ENCODE peak calls at places on chromosomes 3 and 15, in seven cellular contexts. J, M, G, A, V, P and I are unnamed samples.

GRCh38 chr15:100191161-100191560 is 150.6 kb downstream of the ADAMTS17 start:
- DNase-seq in J (peak), M (no peak), G (peak), A (no peak), V (no peak), P (no peak), I (no peak)

GRCh38 chr15:80660114-80660513 is 35.0 kb upstream of the ABHD17C start:
- DNase-seq in J (no peak), M (no peak), G (no peak), A (no peak), V (peak), P (no peak), I (no peak)

GRCh38 chr3:183148056-183148455 is 14.5 kb downstream of the LAMP3 start:
- DNase-seq in J (no peak), M (no peak), G (no peak), A (no peak), V (no peak), P (no peak), I (no peak)

GRCh38 chr3:155712008-155712407 is 32.9 kb downstream of the PLCH1 start:
- DNase-seq in J (no peak), M (peak), G (no peak), A (no peak), V (no peak), P (no peak), I (no peak)

GRCh38 chr3:106635271-106635670 is 742.0 kb upstream of the CCDC54 start:
- DNase-seq in J (no peak), M (no peak), G (no peak), A (no peak), V (no peak), P (no peak), I (no peak)

GRCh38 chr15:90225047-90225446 is 8.7 kb downstream of the CIB1 start:
- DNase-seq in J (no peak), M (no peak), G (no peak), A (no peak), V (no peak), P (no peak), I (no peak)

GRCh38 chr3:54345976-54346375 is 223.6 kb downstream of the CACNA2D3 start:
- DNase-seq in J (no peak), M (no peak), G (no peak), A (no peak), V (no peak), P (no peak), I (no peak)

GRCh38 chr15:97875513-97876285 is 84.8 kb upstream of the ARRDC4 start:
- DNase-seq in J (no peak), M (no peak), G (no peak), A (peak), V (peak), P (peak), I (no peak)

GRCh38 chr3:67362686-67363085 is 291.7 kb downstream of the SUCLG2 start:
- DNase-seq in J (no peak), M (no peak), G (no peak), A (no peak), V (no peak), P (no peak), I (no peak)

GRCh38 chr3:70981252-70981933 is 602.1 kb downstream of the FOXP1 start:
- DNase-seq in J (no peak), M (no peak), G (no peak), A (no peak), V (no peak), P (no peak), I (no peak)

GRCh38 chr3:16510620-16511319 is 2.7 kb downstream of the RFTN1 start:
- DNase-seq in J (no peak), M (no peak), G (no peak), A (no peak), V (no peak), P (no peak), I (no peak)

GRCh38 chr3:161893972-161894371 is 397.4 kb downstream of the OTOL1 start:
- DNase-seq in J (no peak), M (no peak), G (no peak), A (no peak), V (no peak), P (no peak), I (no peak)

GRCh38 chr3:195034101-195034500 is 236.9 kb downstream of the XXYLT1 start:
- DNase-seq in J (no peak), M (no peak), G (no peak), A (no peak), V (no peak), P (no peak), I (peak)

GRCh38 chr3:65996605-65997004 is 42.1 kb downstream of the MAGI1 start:
- DNase-seq in J (no peak), M (no peak), G (peak), A (no peak), V (no peak), P (no peak), I (no peak)

GRCh38 chr15:44102675-44103254 is 92.3 kb downstream of the FRMD5 start:
- DNase-seq in J (no peak), M (no peak), G (no peak), A (no peak), V (no peak), P (no peak), I (no peak)

GRCh38 chr3:127182446-127182845 is 10.5 kb upstream of the PRR23E start:
- DNase-seq in J (no peak), M (no peak), G (peak), A (no peak), V (no peak), P (no peak), I (no peak)

GRCh38 chr3:32434206-32434605 is 42.6 kb downstream of the CMTM7 start:
- DNase-seq in J (no peak), M (no peak), G (no peak), A (no peak), V (no peak), P (no peak), I (no peak)

GRCh38 chr3:127670761-127671522 is 1.8 kb upstream of the ABTB1 start:
- DNase-seq in J (no peak), M (no peak), G (peak), A (no peak), V (no peak), P (peak), I (no peak)

GRCh38 chr3:13860001-13860400 is 19.9 kb downstream of the WNT7A start:
- DNase-seq in J (no peak), M (no peak), G (no peak), A (no peak), V (no peak), P (no peak), I (no peak)

GRCh38 chr15:98147415-98147814 is 186.9 kb downstream of the ARRDC4 start:
- DNase-seq in J (no peak), M (no peak), G (no peak), A (no peak), V (no peak), P (no peak), I (no peak)

GRCh38 chr15:75397494-75397893 is 29.1 kb upstream of the MAN2C1 start:
- DNase-seq in J (no peak), M (no peak), G (no peak), A (no peak), V (no peak), P (no peak), I (no peak)

GRCh38 chr3:37703633-37704032 is 158.0 kb upstream of the CTDSPL start:
- DNase-seq in J (no peak), M (no peak), G (no peak), A (no peak), V (no peak), P (no peak), I (no peak)

GRCh38 chr3:126781889-126782491 is 78.0 kb downstream of the CHCHD6 start:
- DNase-seq in J (no peak), M (no peak), G (no peak), A (no peak), V (no peak), P (no peak), I (no peak)

GRCh38 chr3:153284282-153284938 is 122.4 kb downstream of the RAP2B start:
- DNase-seq in J (no peak), M (peak), G (peak), A (no peak), V (peak), P (no peak), I (peak)

GRCh38 chr3:105798381-105798934 is 70.4 kb downstream of the CBLB start:
- DNase-seq in J (no peak), M (peak), G (no peak), A (no peak), V (no peak), P (no peak), I (no peak)

GRCh38 chr3:130345487-130346079 is at the start of gene COL6A5:
- DNase-seq in J (peak), M (no peak), G (no peak), A (peak), V (no peak), P (no peak), I (no peak)

GRCh38 chr15:38565287-38565670 is 665 bp upstream of the RASGRP1 start:
- DNase-seq in J (no peak), M (no peak), G (no peak), A (peak), V (no peak), P (peak), I (no peak)

GRCh38 chr3:138417559-138417982 is 16.8 kb upstream of the ESYT3 start:
- DNase-seq in J (peak), M (no peak), G (peak), A (no peak), V (peak), P (peak), I (peak)

GRCh38 chr3:119817964-119818363 is 36.1 kb downstream of the NR1I2 start:
- DNase-seq in J (no peak), M (no peak), G (no peak), A (no peak), V (no peak), P (no peak), I (no peak)

GRCh38 chr3:70064194-70064787 is 64.8 kb downstream of the SAMMSON start:
- DNase-seq in J (no peak), M (peak), G (no peak), A (no peak), V (no peak), P (no peak), I (no peak)

GRCh38 chr3:162847511-162847910 is 1350.9 kb downstream of the OTOL1 start:
- DNase-seq in J (no peak), M (no peak), G (no peak), A (no peak), V (no peak), P (no peak), I (no peak)

GRCh38 chr3:141050913-141051632 is at the start of gene SPSB4:
- DNase-seq in J (no peak), M (no peak), G (peak), A (peak), V (peak), P (no peak), I (no peak)

GRCh38 chr15:88106063-88106462 is 150.5 kb downstream of the NTRK3 start:
- DNase-seq in J (no peak), M (no peak), G (no peak), A (no peak), V (no peak), P (no peak), I (no peak)

GRCh38 chr3:162195147-162195546 is 698.5 kb downstream of the OTOL1 start:
- DNase-seq in J (no peak), M (no peak), G (no peak), A (no peak), V (no peak), P (no peak), I (no peak)

GRCh38 chr15:83110361-83110760 is 2.9 kb downstream of the TM6SF1 start:
- DNase-seq in J (no peak), M (no peak), G (no peak), A (no peak), V (no peak), P (no peak), I (no peak)

GRCh38 chr3:61632568-61633175 is 71.3 kb downstream of the PTPRG start:
- DNase-seq in J (no peak), M (no peak), G (no peak), A (no peak), V (no peak), P (no peak), I (no peak)

GRCh38 chr3:61639991-61640390 is 78.6 kb downstream of the PTPRG start:
- DNase-seq in J (no peak), M (no peak), G (no peak), A (no peak), V (no peak), P (no peak), I (no peak)

GRCh38 chr3:61638721-61639120 is 77.3 kb downstream of the PTPRG start:
- DNase-seq in J (no peak), M (no peak), G (no peak), A (no peak), V (no peak), P (no peak), I (no peak)

GRCh38 chr3:61634678-61635077 is 73.3 kb downstream of the PTPRG start:
- DNase-seq in J (no peak), M (no peak), G (no peak), A (no peak), V (no peak), P (no peak), I (no peak)

GRCh38 chr3:61637088-61638051 is 76.0 kb downstream of the PTPRG start:
- DNase-seq in J (peak), M (peak), G (peak), A (no peak), V (peak), P (peak), I (no peak)
- H3K4me3 ChIP-seq in J (peak), M (no peak), G (peak), A (no peak), V (no peak), P (peak), I (peak)

DNA sequence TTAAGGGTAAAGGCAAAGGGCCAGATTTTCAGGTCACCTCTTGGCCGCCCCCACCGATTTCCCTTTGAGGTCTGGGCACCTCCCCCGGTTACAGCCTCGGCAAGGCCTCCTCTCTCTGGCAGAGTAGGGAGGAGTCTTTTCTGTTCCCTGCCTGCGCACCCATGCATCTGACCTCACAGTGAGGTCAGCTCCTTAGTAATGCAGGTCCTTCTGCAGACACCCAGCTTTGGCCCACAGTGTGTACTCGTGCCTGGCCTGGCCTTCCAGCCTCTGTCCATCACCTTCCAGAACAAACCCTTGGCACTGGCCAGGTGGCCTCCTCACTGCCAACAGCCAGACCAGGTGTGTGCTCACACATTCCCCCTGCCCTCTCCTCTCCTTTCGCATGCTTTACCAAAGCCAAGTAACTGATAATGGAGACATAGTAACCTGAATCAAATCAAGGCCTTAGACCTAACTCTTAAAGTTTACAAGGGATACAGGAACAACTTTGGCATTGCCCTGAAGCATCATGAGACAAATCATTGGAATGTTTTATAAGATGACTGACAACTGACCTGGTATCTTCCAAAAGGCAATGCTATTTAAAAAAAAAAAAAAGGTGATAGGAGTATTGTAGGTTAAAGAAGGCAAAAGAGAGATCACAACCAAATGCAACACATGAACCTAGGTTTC is 61.3 kb downstream of the CORO2B start:
- DNase-seq in J (peak), M (no peak), G (peak), A (no peak), V (no peak), P (no peak), I (no peak)
- TF ChIP-seq POLR2A in J (no peak), M (no peak), G (no peak), A (no peak), V (no peak), P (no peak), I (no peak)

DNA sequence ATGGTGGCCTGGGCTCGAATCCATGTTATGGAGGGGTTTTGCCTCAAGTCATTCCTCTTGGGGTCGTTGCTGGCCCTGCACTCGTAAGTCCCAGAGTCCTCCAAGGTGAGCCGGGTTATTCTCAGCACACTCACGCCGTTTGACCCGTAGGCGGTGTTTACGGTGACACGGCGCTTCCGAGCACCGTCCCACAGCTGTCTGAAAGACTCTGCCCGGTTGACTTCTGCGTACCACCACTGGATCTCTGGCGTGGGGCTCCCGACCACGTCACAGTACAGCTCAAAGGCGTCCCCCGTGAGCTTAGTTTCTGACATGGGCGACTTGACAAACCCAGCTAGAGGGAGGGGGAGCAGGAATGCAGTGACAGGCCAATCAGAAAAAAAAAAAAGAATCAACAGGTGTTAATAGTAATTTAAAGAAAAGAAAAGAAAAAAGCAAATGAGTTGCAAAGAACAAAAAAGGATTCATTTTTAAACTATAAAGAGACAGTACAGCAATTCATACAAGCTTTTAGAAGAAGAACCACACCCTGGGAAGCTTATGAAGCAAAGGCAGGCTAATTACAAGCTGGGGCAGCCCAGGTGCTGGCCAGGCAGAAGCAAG is 36.1 kb downstream of the NPTN start:
- DNase-seq in J (no peak), M (no peak), G (no peak), A (peak), V (no peak), P (peak), I (no peak)
- H3K27ac ChIP-seq in J (no peak), M (no peak), G (peak), A (no peak), V (peak), P (no peak), I (no peak)

GRCh38 chr3:72336821-72337479 is 511.3 kb downstream of the SHQ1 start:
- DNase-seq in J (peak), M (no peak), G (peak), A (peak), V (peak), P (peak), I (peak)
- H3K4me3 ChIP-seq in J (no peak), M (no peak), G (peak), A (no peak), V (no peak), P (no peak), I (peak)